ENCODE peak calls at places on chromosomes 12 and 14, in six cellular contexts. E is psoas muscle; T is CD8-positive, alpha-beta T cell; V is right cardiac atrium; G is CD4-positive, CD25-positive, alpha-beta regulatory T cell; Q is stomach. W is an unnamed sample. For H3K27me3, the result is how much of the 10 kb centered on the place peaks cover.

GRCh38 chr14:25111061-25111601 is 61.2 kb upstream of the STXBP6 start:
- DNase-seq in E (no peak), Q (peak), V (no peak), T (no peak), G (no peak), W (no peak)

GRCh38 chr12:129594098-129594497 is 309.7 kb downstream of the TMEM132D start:
- DNase-seq in E (no peak), T (no peak), Q (no peak), G (no peak), V (no peak), W (no peak)

GRCh38 chr12:15689751-15690191 is 99.4 kb downstream of the EPS8 start:
- DNase-seq in Q (no peak), G (no peak), T (no peak), V (no peak), E (no peak), W (no peak)

GRCh38 chr12:117012189-117012805 is 86.9 kb downstream of the TESC start:
- DNase-seq in V (no peak), G (no peak), E (no peak), T (no peak), Q (no peak), W (no peak)

GRCh38 chr14:63800651-63801385 is 52.0 kb upstream of the SYNE2 start:
- DNase-seq in E (no peak), V (no peak), T (no peak), G (no peak), Q (no peak), W (no peak)

GRCh38 chr14:76138758-76139723 is 12.7 kb upstream of the GPATCH2L start:
- DNase-seq in G (no peak), V (no peak), E (no peak), T (no peak), Q (no peak), W (no peak)

GRCh38 chr12:13801543-13801942 is 179.9 kb downstream of the GRIN2B start:
- DNase-seq in E (no peak), T (no peak), Q (no peak), V (no peak), G (no peak), W (no peak)

GRCh38 chr14:102731871-102732800 is 45.1 kb upstream of the TRAF3 start:
- DNase-seq in V (no peak), Q (no peak), T (no peak), G (no peak), E (no peak), W (no peak)

GRCh38 chr14:96001866-96002510 is 37.2 kb upstream of the C14orf132 start:
- DNase-seq in V (no peak), E (no peak), Q (no peak), G (no peak), T (no peak), W (no peak)

GRCh38 chr12:88509347-88509746 is 70.9 kb downstream of the KITLG start:
- DNase-seq in V (no peak), Q (no peak), T (no peak), E (no peak), G (no peak), W (no peak)

GRCh38 chr12:1281683-1282366 is 290.8 kb downstream of the ERC1 start:
- DNase-seq in E (no peak), Q (no peak), G (no peak), V (no peak), T (no peak), W (no peak)
- H3K27ac ChIP-seq in E (no peak), Q (peak), G (no peak), V (no peak), T (no peak), W (no peak)

GRCh38 chr12:198708-199107 is 15.2 kb downstream of the SLC6A12 start:
- DNase-seq in G (no peak), V (no peak), Q (no peak), E (peak), T (no peak), W (no peak)

GRCh38 chr12:202081-202731 is 11.8 kb downstream of the SLC6A12 start:
- DNase-seq in V (no peak), Q (no peak), E (peak), T (no peak), G (no peak), W (no peak)

GRCh38 chr12:203074-203461 is 10.9 kb downstream of the SLC6A12 start:
- DNase-seq in V (no peak), E (no peak), G (no peak), T (no peak), Q (no peak), W (no peak)

GRCh38 chr12:203462-204260 is 10.3 kb downstream of the SLC6A12 start:
- DNase-seq in E (peak), V (peak), G (no peak), T (no peak), Q (no peak), W (no peak)

GRCh38 chr12:201361-201760 is 12.6 kb downstream of the SLC6A12 start:
- DNase-seq in E (no peak), T (no peak), V (no peak), Q (no peak), G (no peak), W (no peak)
- H3K27me3 ChIP-seq in E (under half), T (under half), V (under half), Q (under half), G (under half), W (under half)

GRCh38 chr14:77752799-77753516 is 8.0 kb downstream of the SNW1 start:
- DNase-seq in V (no peak), G (no peak), T (no peak), Q (no peak), E (no peak), W (no peak)
- H3K27ac ChIP-seq in V (no peak), G (no peak), T (no peak), Q (no peak), E (no peak), W (no peak)

GRCh38 chr14:100900837-100901390 is 2.6 kb downstream of the RTL1 start:
- DNase-seq in V (no peak), G (no peak), T (no peak), E (no peak), Q (no peak), W (no peak)

GRCh38 chr14:100902792-100903191 is 730 bp downstream of the RTL1 start:
- DNase-seq in G (no peak), E (no peak), T (no peak), V (no peak), Q (no peak), W (no peak)

GRCh38 chr14:100903672-100904185 is at the start of gene RTL1:
- DNase-seq in Q (no peak), E (no peak), G (no peak), T (no peak), V (no peak), W (no peak)

GRCh38 chr14:100901391-100902183 is 1.9 kb downstream of the RTL1 start:
- DNase-seq in V (no peak), G (no peak), Q (no peak), T (no peak), E (no peak), W (no peak)

DNA sequence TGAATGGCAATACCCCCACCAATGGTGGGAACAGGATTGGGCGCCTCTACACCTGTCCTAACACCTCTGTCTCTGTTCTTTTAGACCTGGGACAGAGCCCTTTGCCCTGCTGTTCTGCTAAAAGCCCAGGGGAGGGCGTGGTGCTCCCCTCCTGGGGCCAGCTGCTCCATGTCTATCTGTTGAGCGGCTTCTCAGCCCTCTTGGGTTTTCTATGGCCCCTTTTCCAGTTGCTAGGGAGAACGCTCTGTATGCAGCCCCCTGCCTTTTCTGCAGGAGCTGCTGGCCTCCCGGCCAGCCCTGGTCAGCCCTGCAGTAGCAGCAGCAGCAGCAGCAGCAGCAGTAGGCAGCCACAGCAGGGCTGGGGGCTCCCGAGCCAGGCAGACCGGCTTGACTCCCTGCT is 1.2 kb downstream of the RTL1 start:
- DNase-seq in V (no peak), E (no peak), Q (no peak), T (no peak), G (no peak), W (no peak)
- H3K27me3 ChIP-seq in V (under half), E (half or more), Q (half or more), T (under half), G (under half), W (half or more)

GRCh38 chr12:57756406-57757341 is 1.8 kb downstream of the MARCHF9 start:
- DNase-seq in E (peak), V (peak), T (peak), G (peak), Q (peak), W (peak)

GRCh38 chr12:57755454-57756372 is 810 bp downstream of the MARCHF9 start:
- DNase-seq in V (peak), E (peak), G (no peak), T (peak), Q (peak), W (peak)

GRCh38 chr12:57753938-57754337 is 965 bp upstream of the MARCHF9 start:
- DNase-seq in T (no peak), Q (no peak), G (no peak), E (no peak), V (no peak), W (no peak)

GRCh38 chr12:57754411-57755193 is at the start of gene MARCHF9:
- DNase-seq in G (peak), V (peak), E (no peak), Q (peak), T (peak), W (peak)

GRCh38 chr12:57755194-57755453 is 221 bp downstream of the MARCHF9 start:
- DNase-seq in Q (no peak), G (no peak), E (no peak), V (no peak), T (no peak), W (no peak)
- H3K27ac ChIP-seq in Q (peak), G (peak), E (no peak), V (no peak), T (no peak), W (peak)

GRCh38 chr14:85523624-85524023 is 6.3 kb upstream of the FLRT2 start:
- DNase-seq in Q (no peak), G (no peak), E (no peak), V (no peak), T (no peak), W (no peak)
- H3K27me3 ChIP-seq in Q (under half), G (under half), E (under half), V (under half), T (under half), W (under half)

GRCh38 chr14:34113051-34113511 is 162.2 kb upstream of the EGLN3 start:
- DNase-seq in Q (no peak), V (no peak), E (no peak), T (no peak), G (no peak), W (no peak)
- H3K27ac ChIP-seq in Q (no peak), V (no peak), E (no peak), T (no peak), G (no peak), W (no peak)

GRCh38 chr12:132489078-132489601 is 811 bp upstream of the FBRSL1 start:
- DNase-seq in G (peak), V (peak), T (peak), Q (peak), E (no peak), W (peak)
- H3K27me3 ChIP-seq in G (under half), V (under half), T (under half), Q (under half), E (under half), W (under half)

DNA sequence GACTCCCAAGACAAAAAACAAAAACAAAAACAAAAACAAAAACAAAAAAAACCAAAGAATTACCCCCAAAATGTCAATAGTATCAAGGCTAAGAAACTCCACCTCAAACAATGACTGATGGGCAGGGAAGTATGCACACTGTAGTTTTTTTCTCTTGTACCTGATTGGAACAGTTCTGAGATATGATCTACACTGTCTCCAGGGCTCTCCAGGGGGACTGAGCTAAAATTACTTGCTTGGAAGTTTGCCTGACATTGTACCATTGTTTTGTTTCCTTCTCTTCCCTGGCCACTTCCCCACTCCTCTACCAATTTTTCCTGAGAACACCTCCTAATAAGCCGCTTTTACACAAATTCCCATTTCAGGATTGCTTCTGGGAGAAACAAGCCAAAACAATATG is 22.3 kb upstream of the CATSPERB start:
- DNase-seq in Q (no peak), G (no peak), T (no peak), E (no peak), V (no peak), W (no peak)
- H3K27ac ChIP-seq in Q (peak), G (no peak), T (no peak), E (no peak), V (no peak), W (no peak)

W was measured in CD4-positive, alpha-beta T cell.